ENCODE peak calls at places on chromosome X, in six cellular contexts. F, S, V, O, K and Q are unnamed samples.

GRCh38 chrX:141903400-141904155 is at the start of gene MAGEC1:
- DNase-seq in O (no peak), S (no peak), F (no peak), V (no peak), K (no peak), Q (no peak)

GRCh38 chrX:150238656-150239382 is 124.3 kb upstream of the MAMLD1 start:
- DNase-seq in V (no peak), K (no peak), F (no peak), O (no peak), S (no peak), Q (no peak)

GRCh38 chrX:13597928-13598327 is 28.5 kb downstream of the EGFL6 start:
- DNase-seq in F (no peak), O (no peak), V (no peak), K (no peak), S (peak), Q (no peak)

GRCh38 chrX:106731590-106731989 is 5.1 kb downstream of the RNF128 start:
- DNase-seq in F (no peak), K (no peak), S (no peak), V (no peak), O (no peak), Q (no peak)

GRCh38 chrX:37824491-37825224 is 22.7 kb downstream of the DYNLT3 start:
- DNase-seq in O (no peak), S (no peak), F (no peak), K (no peak), V (no peak), Q (no peak)

GRCh38 chrX:149638860-149639259 is 7.3 kb upstream of the TMEM185A start:
- DNase-seq in O (no peak), K (no peak), F (no peak), S (no peak), V (no peak), Q (no peak)

GRCh38 chrX:4622768-4623167 is 909.3 kb upstream of the PRKX start:
- DNase-seq in S (no peak), V (no peak), K (no peak), F (no peak), O (no peak), Q (no peak)

GRCh38 chrX:23317799-23318724 is 16.6 kb upstream of the PTCHD1 start:
- DNase-seq in F (peak), O (peak), K (no peak), S (peak), V (peak), Q (peak)

GRCh38 chrX:24464836-24465523 is at the start of gene PDK3:
- DNase-seq in S (peak), K (peak), F (peak), V (peak), O (peak), Q (peak)

GRCh38 chrX:925652-926061 is 286.8 kb downstream of the CRLF2 start:
- DNase-seq in F (no peak), O (no peak), S (no peak), V (no peak), K (no peak), Q (no peak)

GRCh38 chrX:21985332-21985777 is 44.8 kb downstream of the SMS start:
- DNase-seq in F (peak), K (peak), S (peak), O (peak), V (peak), Q (peak)

GRCh38 chrX:69615779-69616519 is at the start of gene EDA:
- DNase-seq in O (peak), S (peak), F (peak), V (peak), K (peak), Q (peak)

GRCh38 chrX:120311632-120312000 is 355 bp upstream of the TMEM255A start:
- DNase-seq in O (no peak), F (no peak), S (no peak), V (no peak), K (no peak), Q (no peak)

GRCh38 chrX:41022579-41022978 is 62.7 kb upstream of the USP9X start:
- DNase-seq in K (no peak), V (no peak), O (no peak), S (peak), F (no peak), Q (no peak)

GRCh38 chrX:42450228-42450627 is 327.7 kb downstream of the PPP1R2C start:
- DNase-seq in F (no peak), V (no peak), S (no peak), O (no peak), K (no peak), Q (no peak)